ENCODE peak calls at places on chromosome 9, in four cellular contexts. L is CD8-positive, alpha-beta T cell; Z is hippocampal formation; K is SHP77. G is an unnamed sample.
A peak's percentile ranks its signal among the peaks of the same experiment; 100 is the strongest.

GRCh38 chr9:115884846-115885245 is 268.7 kb upstream of the PAPPA start:
- DNase-seq in L (no peak), Z (no peak), K (no peak), G (no peak)

GRCh38 chr9:27437652-27438373 is 86.3 kb upstream of the IFNK start:
- DNase-seq in K (no peak), Z (no peak), L (no peak), G (no peak)

GRCh38 chr9:126626117-126627022 is 12.6 kb downstream of the LMX1B start:
- DNase-seq in L (no peak), K (no peak), Z (no peak), G (no peak)

GRCh38 chr9:31542384-31543055 is 841.9 kb upstream of the ACO1 start:
- DNase-seq in K (peak; percentile 39), L (no peak), Z (no peak), G (peak; percentile 28)

GRCh38 chr9:132008871-132009812 is 70.5 kb downstream of the MED27 start:
- DNase-seq in L (no peak), Z (no peak), K (no peak), G (no peak)

GRCh38 chr9:4508907-4509589 is 18.8 kb downstream of the SLC1A1 start:
- DNase-seq in Z (no peak), K (no peak), L (no peak), G (no peak)

GRCh38 chr9:75148551-75148950 is 60.2 kb downstream of the OSTF1 start:
- DNase-seq in L (no peak), K (no peak), Z (no peak), G (no peak)

GRCh38 chr9:27888661-27889295 is 315.5 kb upstream of the C9orf72 start:
- DNase-seq in Z (no peak), K (peak; percentile 25), L (no peak), G (peak; percentile 56)

GRCh38 chr9:91033802-91034201 is 232.2 kb downstream of the SYK start:
- DNase-seq in K (no peak), Z (no peak), L (peak; percentile 26), G (peak; percentile 36)

GRCh38 chr9:128911529-128912035 is 9.2 kb upstream of the PHYHD1 start:
- DNase-seq in L (no peak), Z (no peak), K (no peak), G (peak; percentile 34)

GRCh38 chr9:84136119-84136868 is 155.7 kb downstream of the RMI1 start:
- DNase-seq in Z (no peak), K (peak; percentile 9), L (no peak), G (no peak)

GRCh38 chr9:4594545-4594944 is 67.5 kb upstream of the PLPP6 start:
- DNase-seq in Z (no peak), L (no peak), K (no peak), G (no peak)

GRCh38 chr9:93089481-93089991 is 6.5 kb upstream of the CARD19 start:
- DNase-seq in K (no peak), L (no peak), Z (no peak), G (no peak)

GRCh38 chr9:133008824-133009223 is 22.0 kb upstream of the GTF3C5 start:
- DNase-seq in L (no peak), K (no peak), Z (no peak), G (no peak)

GRCh38 chr9:127128341-127129072 is 6.1 kb upstream of the ANGPTL2 start:
- DNase-seq in L (no peak), Z (no peak), K (no peak), G (no peak)

GRCh38 chr9:109014267-109015025 is 1.1 kb upstream of the CTNNAL1 start:
- DNase-seq in Z (no peak), L (no peak), K (no peak), G (no peak)

GRCh38 chr9:95044731-95045508 is 272.6 kb downstream of the FANCC start:
- DNase-seq in K (no peak), Z (no peak), L (no peak), G (peak; percentile 84)

GRCh38 chr9:86075132-86075807 is 24.1 kb downstream of the GOLM1 start:
- DNase-seq in Z (no peak), L (no peak), K (no peak), G (no peak)

GRCh38 chr9:82332018-82332773 is 343.6 kb downstream of the SPATA31D1 start:
- DNase-seq in L (no peak), K (no peak), Z (no peak), G (no peak)

GRCh38 chr9:130235558-130236435 is 29.8 kb upstream of the HMCN2 start:
- DNase-seq in K (peak; percentile 45), Z (peak; percentile 50), L (peak; percentile 62), G (peak; percentile 79)

GRCh38 chr9:137703842-137704508 is 85.2 kb downstream of the EHMT1 start:
- DNase-seq in L (no peak), K (no peak), Z (no peak), G (no peak)

GRCh38 chr9:6433405-6433804 is 20.4 kb downstream of the UHRF2 start:
- DNase-seq in K (no peak), L (no peak), Z (no peak), G (no peak)

GRCh38 chr9:81022177-81022576 is 667.2 kb downstream of the TLE1 start:
- DNase-seq in Z (no peak), K (no peak), L (no peak), G (no peak)

GRCh38 chr9:114290561-114290986 is 32.3 kb upstream of the ORM1 start:
- DNase-seq in L (no peak), K (no peak), Z (no peak), G (no peak)

GRCh38 chr9:76531231-76531775 is 72.3 kb downstream of the GCNT1 start:
- DNase-seq in K (no peak), L (no peak), Z (no peak), G (no peak)

G was measured in BE2C.